ENCODE peak calls at places on chromosomes 12 and 14, in six cellular contexts. Q is lower lobe of right lung; T is left ventricle myocardium inferior; O is CD8-positive, alpha-beta T cell; E is GM23338; S is upper lobe of right lung. V is an unnamed sample.

GRCh38 chr14:90828642-90829487 is 12.6 kb upstream of the TTC7B start:
- DNase-seq in Q (peak; percentile 46), T (no peak), O (no peak), E (no peak), S (peak; percentile 31), V (peak; percentile 69)

GRCh38 chr14:30607156-30607780 is 14.9 kb upstream of the SCFD1 start:
- DNase-seq in Q (no peak), T (no peak), O (no peak), E (no peak), S (no peak), V (no peak)

GRCh38 chr14:70303528-70304293 is 55.8 kb downstream of the COX16 start:
- DNase-seq in Q (no peak), T (no peak), O (no peak), E (peak; percentile 51), S (no peak), V (no peak)

GRCh38 chr12:46874642-46875041 is 48.8 kb upstream of the SLC38A4 start:
- DNase-seq in Q (no peak), T (peak; percentile 40), O (no peak), E (no peak), S (no peak), V (no peak)

GRCh38 chr14:35808076-35808657 is 928 bp downstream of the RALGAPA1 start:
- DNase-seq in Q (no peak), T (no peak), O (no peak), E (peak; percentile 73), S (no peak), V (no peak)

GRCh38 chr12:49559011-49559675 is 8.8 kb downstream of the MCRS1 start:
- DNase-seq in Q (no peak), T (no peak), O (no peak), E (no peak), S (no peak), V (no peak)

GRCh38 chr12:30806989-30807694 is 52.4 kb upstream of the CAPRIN2 start:
- DNase-seq in Q (no peak), T (no peak), O (no peak), E (peak; percentile 88), S (no peak), V (no peak)

GRCh38 chr12:52860102-52860838 is 11.5 kb upstream of the KRT78 start:
- DNase-seq in Q (no peak), T (no peak), O (no peak), E (no peak), S (no peak), V (no peak)

GRCh38 chr12:76383988-76384387 is 35.8 kb upstream of the BBS10 start:
- DNase-seq in Q (no peak), T (no peak), O (no peak), E (no peak), S (no peak), V (no peak)

GRCh38 chr12:52395761-52396434 is 10.2 kb downstream of the KRT82 start:
- DNase-seq in Q (no peak), T (no peak), O (no peak), E (peak; percentile 96), S (peak; percentile 59), V (no peak)

GRCh38 chr12:11794311-11794710 is 144.8 kb downstream of the ETV6 start:
- DNase-seq in Q (no peak), T (no peak), O (no peak), E (no peak), S (no peak), V (no peak)

GRCh38 chr12:125065021-125065752 is at the start of gene AACS:
- DNase-seq in Q (peak; percentile 83), T (peak; percentile 82), O (peak; percentile 61), E (peak; percentile 90), S (peak; percentile 91), V (peak; percentile 98)

GRCh38 chr12:69468237-69469026 is 1.8 kb upstream of the FRS2 start:
- DNase-seq in Q (no peak), T (no peak), O (no peak), E (peak; percentile 28), S (no peak), V (no peak)

GRCh38 chr12:114403044-114403689 is 2.8 kb downstream of the TBX5 start:
- DNase-seq in Q (no peak), T (peak; percentile 50), O (no peak), E (peak; percentile 93), S (no peak), V (peak; percentile 12)

GRCh38 chr12:66352197-66352596 is 49.9 kb downstream of the HELB start:
- DNase-seq in Q (no peak), T (peak; percentile 17), O (no peak), E (peak; percentile 88), S (no peak), V (no peak)
- TF ChIP-seq CTCF in Q (no peak), T (peak; percentile 52), O (no peak), E (peak; percentile 90), S (peak; percentile 31), V (peak; percentile 66)

DNA sequence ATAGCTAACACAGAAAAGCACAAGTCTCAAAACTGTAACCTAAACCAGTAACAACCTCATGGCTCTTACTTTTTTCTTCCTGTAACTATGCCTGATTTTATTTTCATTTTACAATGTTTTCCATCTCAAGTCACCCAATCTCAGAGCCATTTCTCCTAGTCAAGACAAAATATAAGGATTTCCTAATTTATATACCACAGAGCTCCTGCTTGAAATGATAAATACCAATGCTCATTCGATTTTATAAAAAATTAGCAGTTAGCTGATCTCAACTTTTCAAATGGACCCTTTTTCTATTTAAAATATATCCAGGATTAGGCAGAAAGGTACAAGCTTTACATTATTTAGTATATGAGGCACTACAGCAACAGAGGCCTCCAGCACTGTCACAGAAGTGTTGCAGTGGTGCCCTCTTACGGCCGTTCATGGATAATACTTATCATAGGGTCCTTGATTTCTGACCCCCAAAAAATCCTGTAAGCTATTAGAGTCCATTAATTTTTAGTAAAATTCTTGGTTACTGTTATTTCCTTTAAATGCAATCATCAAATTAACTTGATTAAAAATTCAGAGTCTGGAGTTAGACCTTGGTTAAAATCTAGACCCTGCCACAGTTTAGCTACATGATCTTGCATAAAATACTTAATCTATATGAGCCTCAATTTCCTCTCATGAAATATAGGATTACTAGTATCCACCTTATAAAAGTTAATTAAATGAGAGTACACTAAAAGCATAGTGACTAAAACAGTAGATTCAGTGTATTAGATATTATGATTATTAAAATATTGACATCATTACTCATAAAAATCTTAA is 68.3 kb downstream of the SEC23A start:
- DNase-seq in Q (no peak), T (no peak), O (no peak), E (peak; percentile 64), S (no peak), V (no peak)
- TF ChIP-seq CTCF in Q (peak; percentile 23), T (peak; percentile 43), O (no peak), E (peak; percentile 66), S (peak; percentile 31), V (no peak)

GRCh38 chr14:46344327-46344937 is 307.1 kb downstream of the RPL10L start:
- DNase-seq in Q (no peak), T (no peak), O (no peak), E (peak; percentile 75), S (no peak), V (peak; percentile 4)
- TF ChIP-seq CTCF in Q (peak; percentile 50), T (no peak), O (no peak), E (peak; percentile 79), S (peak; percentile 54), V (peak; percentile 73)

GRCh38 chr14:78164226-78164853 is 5.8 kb upstream of the NRXN3 start:
- DNase-seq in Q (no peak), T (no peak), O (no peak), E (peak; percentile 90), S (no peak), V (peak; percentile 36)
- TF ChIP-seq CTCF in Q (peak; percentile 48), T (peak; percentile 50), O (no peak), E (peak; percentile 95), S (peak; percentile 44), V (peak; percentile 50)

GRCh38 chr14:23530360-23531055 is 21.1 kb downstream of the ZFHX2 start:
- DNase-seq in Q (no peak), T (no peak), O (no peak), E (no peak), S (no peak), V (no peak)

GRCh38 chr14:23529016-23529740 is 22.4 kb downstream of the ZFHX2 start:
- DNase-seq in Q (no peak), T (no peak), O (no peak), E (no peak), S (no peak), V (no peak)

GRCh38 chr14:23525611-23526010 is 26.0 kb downstream of the ZFHX2 start:
- DNase-seq in Q (no peak), T (no peak), O (no peak), E (no peak), S (no peak), V (no peak)

GRCh38 chr14:23531391-23531790 is 20.2 kb downstream of the ZFHX2 start:
- DNase-seq in Q (no peak), T (no peak), O (no peak), E (no peak), S (no peak), V (no peak)

DNA sequence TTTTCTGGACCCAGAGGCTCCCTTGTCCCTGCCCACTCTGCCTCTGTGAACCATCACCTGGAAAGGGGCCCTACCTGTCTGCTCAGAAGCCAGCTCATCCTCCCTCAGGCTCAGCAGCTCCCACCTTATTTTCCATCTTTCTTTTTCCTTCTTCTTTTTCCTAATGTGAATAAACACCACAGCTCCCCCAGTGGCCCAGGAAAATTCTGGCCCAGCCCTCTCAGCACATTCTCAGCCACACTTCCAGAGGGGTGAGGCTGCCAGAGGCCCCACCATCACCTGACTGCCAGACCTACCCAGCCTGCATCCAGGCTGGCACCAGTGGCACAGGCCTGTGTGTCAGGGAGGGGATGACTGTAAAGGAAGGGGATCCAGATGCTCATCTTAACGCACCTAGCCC is 23.0 kb downstream of the ZFHX2 start:
- DNase-seq in Q (no peak), T (no peak), O (no peak), E (peak; percentile 71), S (no peak), V (no peak)
- TF ChIP-seq CTCF in Q (no peak), T (peak; percentile 14), O (no peak), E (peak; percentile 42), S (no peak), V (no peak)

GRCh38 chr14:26008290-26008689 is 589.5 kb downstream of the NOVA1 start:
- DNase-seq in Q (no peak), T (no peak), O (no peak), E (peak; percentile 91), S (no peak), V (no peak)
- TF ChIP-seq CTCF in Q (no peak), T (no peak), O (no peak), E (peak; percentile 83), S (no peak), V (no peak)

V was measured in GM13977.